ENCODE peak calls at places on chromosome 1, in seven cellular contexts. S, T, U, Y, I, E and A are unnamed samples.

GRCh38 chr1:46183119-46183842 is 7.0 kb upstream of the P3R3URF start:
- DNase-seq in Y (no peak), E (no peak), I (peak; percentile 96), T (peak; percentile 97), U (peak; percentile 69), S (no peak), A (peak; percentile 78)

GRCh38 chr1:227883641-227884301 is 64.0 kb downstream of the WNT9A start:
- DNase-seq in T (no peak), E (peak; percentile 16), U (no peak), I (no peak), S (no peak), Y (no peak), A (no peak)

GRCh38 chr1:30818568-30819243 is 61.1 kb upstream of the LAPTM5 start:
- DNase-seq in U (no peak), Y (no peak), T (no peak), I (no peak), S (no peak), E (no peak), A (no peak)

GRCh38 chr1:54836594-54836993 is 35.5 kb upstream of the TTC22 start:
- DNase-seq in U (no peak), S (no peak), T (no peak), Y (no peak), I (peak; percentile 12), E (no peak), A (no peak)

GRCh38 chr1:74937176-74937575 is 197.0 kb upstream of the LHX8 start:
- DNase-seq in U (no peak), T (peak; percentile 90), S (no peak), E (no peak), Y (no peak), I (no peak), A (peak; percentile 4)

GRCh38 chr1:114323959-114324825 is 170.5 kb upstream of the SYT6 start:
- DNase-seq in I (no peak), T (no peak), S (no peak), U (peak; percentile 22), Y (no peak), E (no peak), A (no peak)

GRCh38 chr1:38571726-38572125 is 287.8 kb downstream of the RRAGC start:
- DNase-seq in Y (no peak), I (no peak), E (no peak), S (no peak), T (no peak), U (peak; percentile 40), A (no peak)

GRCh38 chr1:152047954-152048640 is 11.3 kb upstream of the S100A11 start:
- DNase-seq in Y (peak; percentile 68), T (no peak), I (peak; percentile 96), U (peak; percentile 93), S (peak; percentile 67), E (peak; percentile 92), A (peak; percentile 97)

GRCh38 chr1:1462318-1462966 is 9.1 kb upstream of the ATAD3B start:
- DNase-seq in T (no peak), S (no peak), I (no peak), U (no peak), Y (no peak), E (peak; percentile 48), A (no peak)

GRCh38 chr1:245663841-245664240 is 509.1 kb downstream of the KIF26B start:
- DNase-seq in S (no peak), U (no peak), T (no peak), E (no peak), Y (no peak), I (no peak), A (no peak)

GRCh38 chr1:9687876-9688582 is 36.5 kb downstream of the PIK3CD start:
- DNase-seq in E (peak; percentile 38), Y (no peak), U (peak; percentile 27), S (no peak), T (peak; percentile 37), I (no peak), A (no peak)

GRCh38 chr1:182990413-182991144 is 32.6 kb upstream of the LAMC1 start:
- DNase-seq in I (no peak), Y (no peak), T (no peak), U (peak; percentile 18), S (no peak), E (no peak), A (no peak)

GRCh38 chr1:10338611-10339010 is 60.3 kb upstream of the PGD start:
- DNase-seq in T (no peak), U (no peak), E (no peak), S (no peak), I (no peak), Y (no peak), A (no peak)

GRCh38 chr1:185539277-185539943 is 194.8 kb upstream of the HMCN1 start:
- DNase-seq in I (no peak), E (peak; percentile 29), Y (no peak), S (no peak), U (no peak), T (no peak), A (no peak)

GRCh38 chr1:177383715-177384114 is 213.0 kb downstream of the BRINP2 start:
- DNase-seq in U (no peak), S (no peak), E (no peak), Y (no peak), T (no peak), I (no peak), A (no peak)

GRCh38 chr1:204660509-204660908 is 25.0 kb downstream of the LRRN2 start:
- DNase-seq in U (no peak), I (peak; percentile 15), T (no peak), E (no peak), S (no peak), Y (no peak), A (peak; percentile 41)